ENCODE peak calls at places on chromosomes 12 and 14, in four cellular contexts. One of them, this sample, is unnamed.

GRCh38 chr12:66636771-66637170 is 42.1 kb downstream of the GRIP1 start:
- DNase-seq in body of pancreas: peak; percentile 15
- DNase-seq in heart left ventricle: peak; percentile 11
- DNase-seq in tibial nerve: no peak
- DNase-seq in this sample: no peak

GRCh38 chr12:123089125-123089524 is 61.8 kb downstream of the PITPNM2 start:
- DNase-seq in body of pancreas: no peak
- DNase-seq in heart left ventricle: no peak
- DNase-seq in tibial nerve: no peak
- DNase-seq in this sample: no peak

GRCh38 chr14:65664436-65664835 is 251.9 kb downstream of the FUT8 start:
- DNase-seq in body of pancreas: no peak
- DNase-seq in heart left ventricle: no peak
- DNase-seq in tibial nerve: no peak
- DNase-seq in this sample: no peak

GRCh38 chr14:54577977-54578376 is 11.0 kb downstream of the SAMD4A start:
- DNase-seq in body of pancreas: no peak
- DNase-seq in heart left ventricle: no peak
- DNase-seq in tibial nerve: no peak
- DNase-seq in this sample: no peak

GRCh38 chr12:116026346-116026745 is 251.1 kb downstream of the MED13L start:
- DNase-seq in body of pancreas: no peak
- DNase-seq in heart left ventricle: no peak
- DNase-seq in tibial nerve: no peak
- DNase-seq in this sample: no peak

GRCh38 chr14:71478542-71478941 is 453.7 kb upstream of the RGS6 start:
- DNase-seq in body of pancreas: no peak
- DNase-seq in heart left ventricle: peak; percentile 8
- DNase-seq in tibial nerve: no peak
- DNase-seq in this sample: no peak

GRCh38 chr14:34781242-34781641 is 66.8 kb upstream of the CFL2 start:
- DNase-seq in body of pancreas: no peak
- DNase-seq in heart left ventricle: no peak
- DNase-seq in tibial nerve: no peak
- DNase-seq in this sample: no peak

GRCh38 chr12:12872139-12872933 is 19.0 kb upstream of the GPRC5A start:
- DNase-seq in body of pancreas: no peak
- DNase-seq in heart left ventricle: no peak
- DNase-seq in tibial nerve: no peak
- DNase-seq in this sample: no peak

GRCh38 chr12:7989827-7990491 is 42.6 kb upstream of the FOXJ2 start:
- DNase-seq in body of pancreas: no peak
- DNase-seq in heart left ventricle: peak; percentile 33
- DNase-seq in tibial nerve: no peak
- DNase-seq in this sample: peak; percentile 25

GRCh38 chr12:51382173-51382572 is 9.0 kb downstream of the GALNT6 start:
- DNase-seq in body of pancreas: no peak
- DNase-seq in heart left ventricle: no peak
- DNase-seq in tibial nerve: no peak
- DNase-seq in this sample: no peak

GRCh38 chr12:57815177-57816000 is 3.1 kb downstream of the AVIL start:
- DNase-seq in body of pancreas: no peak
- DNase-seq in heart left ventricle: no peak
- DNase-seq in tibial nerve: no peak
- DNase-seq in this sample: no peak

GRCh38 chr12:2548095-2548494 is 246.7 kb upstream of the FKBP4 start:
- DNase-seq in body of pancreas: no peak
- DNase-seq in heart left ventricle: no peak
- DNase-seq in tibial nerve: no peak
- DNase-seq in this sample: no peak

GRCh38 chr12:104213952-104214351 is 1.6 kb upstream of the TXNRD1 start:
- DNase-seq in body of pancreas: no peak
- DNase-seq in heart left ventricle: no peak
- DNase-seq in tibial nerve: no peak
- DNase-seq in this sample: no peak

GRCh38 chr12:34393821-34394150 is 371.5 kb downstream of the ALG10 start:
- DNase-seq in body of pancreas: no peak
- DNase-seq in heart left ventricle: peak; percentile 4
- DNase-seq in tibial nerve: no peak
- DNase-seq in this sample: no peak

GRCh38 chr14:60721331-60722162 is 2.6 kb downstream of the SIX4 start:
- DNase-seq in body of pancreas: peak; percentile 55
- DNase-seq in heart left ventricle: peak; percentile 6
- DNase-seq in tibial nerve: no peak
- DNase-seq in this sample: peak; percentile 31

GRCh38 chr12:120630139-120630895 is 10.1 kb upstream of the CABP1 start:
- DNase-seq in body of pancreas: no peak
- DNase-seq in heart left ventricle: no peak
- DNase-seq in tibial nerve: no peak
- DNase-seq in this sample: no peak

GRCh38 chr14:40123816-40124215 is 691.6 kb upstream of the FBXO33 start:
- DNase-seq in body of pancreas: no peak
- DNase-seq in heart left ventricle: no peak
- DNase-seq in tibial nerve: no peak
- DNase-seq in this sample: no peak

GRCh38 chr12:66708704-66709443 is 30.0 kb upstream of the GRIP1 start:
- DNase-seq in body of pancreas: no peak
- DNase-seq in heart left ventricle: no peak
- DNase-seq in tibial nerve: no peak
- DNase-seq in this sample: no peak

GRCh38 chr12:120659151-120659525 is 18.7 kb downstream of the CABP1 start:
- DNase-seq in body of pancreas: no peak
- DNase-seq in heart left ventricle: no peak
- DNase-seq in tibial nerve: no peak
- DNase-seq in this sample: no peak

GRCh38 chr12:51533799-51534198 is 57.2 kb upstream of the SCN8A start:
- DNase-seq in body of pancreas: no peak
- DNase-seq in heart left ventricle: no peak
- DNase-seq in tibial nerve: no peak
- DNase-seq in this sample: no peak

GRCh38 chr12:73452672-73453469 is 1084.8 kb upstream of the ATXN7L3B start:
- DNase-seq in body of pancreas: no peak
- DNase-seq in heart left ventricle: no peak
- DNase-seq in tibial nerve: no peak
- DNase-seq in this sample: no peak

GRCh38 chr14:101363261-101363555 is 198.1 kb upstream of the DIO3 start:
- DNase-seq in body of pancreas: no peak
- DNase-seq in heart left ventricle: no peak
- DNase-seq in tibial nerve: no peak
- DNase-seq in this sample: no peak

GRCh38 chr14:67987596-67987995 is 168.0 kb downstream of the RAD51B start:
- DNase-seq in body of pancreas: no peak
- DNase-seq in heart left ventricle: no peak
- DNase-seq in tibial nerve: no peak
- DNase-seq in this sample: no peak

GRCh38 chr12:27163894-27164293 is 80.2 kb upstream of the STK38L start:
- DNase-seq in body of pancreas: no peak
- DNase-seq in heart left ventricle: no peak
- DNase-seq in tibial nerve: no peak
- DNase-seq in this sample: no peak

GRCh38 chr12:54160807-54161480 is 27.8 kb downstream of the SMUG1 start:
- DNase-seq in body of pancreas: no peak
- DNase-seq in heart left ventricle: no peak
- DNase-seq in tibial nerve: no peak
- DNase-seq in this sample: no peak

GRCh38 chr12:32533971-32534590 is 134.7 kb downstream of the FGD4 start:
- DNase-seq in body of pancreas: peak; percentile 66
- DNase-seq in heart left ventricle: peak; percentile 57
- DNase-seq in tibial nerve: peak; percentile 49
- DNase-seq in this sample: peak; percentile 52

GRCh38 chr12:132152411-132152821 is 8.2 kb downstream of the NOC4L start:
- DNase-seq in body of pancreas: no peak
- DNase-seq in heart left ventricle: no peak
- DNase-seq in tibial nerve: no peak
- DNase-seq in this sample: no peak

GRCh38 chr12:68976304-68976915 is 43.4 kb upstream of the CPM start:
- DNase-seq in body of pancreas: no peak
- DNase-seq in heart left ventricle: no peak
- DNase-seq in tibial nerve: no peak
- DNase-seq in this sample: no peak

GRCh38 chr12:68222336-68222735 is 3.3 kb downstream of the IL26 start:
- DNase-seq in body of pancreas: no peak
- DNase-seq in heart left ventricle: no peak
- DNase-seq in tibial nerve: no peak
- DNase-seq in this sample: no peak

GRCh38 chr12:128905003-128905544 is 51.8 kb downstream of the GLT1D1 start:
- DNase-seq in body of pancreas: no peak
- DNase-seq in heart left ventricle: no peak
- DNase-seq in tibial nerve: no peak
- DNase-seq in this sample: no peak

GRCh38 chr12:30824311-30824710 is 69.6 kb upstream of the CAPRIN2 start:
- DNase-seq in body of pancreas: no peak
- DNase-seq in heart left ventricle: no peak
- DNase-seq in tibial nerve: no peak
- DNase-seq in this sample: no peak

GRCh38 chr14:101781240-101782061 is 19.9 kb downstream of the PPP2R5C start:
- DNase-seq in body of pancreas: peak; percentile 36
- DNase-seq in heart left ventricle: no peak
- DNase-seq in tibial nerve: no peak
- DNase-seq in this sample: no peak

GRCh38 chr14:68695326-68695768 is 97.5 kb downstream of the ZFP36L1 start:
- DNase-seq in body of pancreas: no peak
- DNase-seq in heart left ventricle: no peak
- DNase-seq in tibial nerve: no peak
- DNase-seq in this sample: peak; percentile 41

DNA sequence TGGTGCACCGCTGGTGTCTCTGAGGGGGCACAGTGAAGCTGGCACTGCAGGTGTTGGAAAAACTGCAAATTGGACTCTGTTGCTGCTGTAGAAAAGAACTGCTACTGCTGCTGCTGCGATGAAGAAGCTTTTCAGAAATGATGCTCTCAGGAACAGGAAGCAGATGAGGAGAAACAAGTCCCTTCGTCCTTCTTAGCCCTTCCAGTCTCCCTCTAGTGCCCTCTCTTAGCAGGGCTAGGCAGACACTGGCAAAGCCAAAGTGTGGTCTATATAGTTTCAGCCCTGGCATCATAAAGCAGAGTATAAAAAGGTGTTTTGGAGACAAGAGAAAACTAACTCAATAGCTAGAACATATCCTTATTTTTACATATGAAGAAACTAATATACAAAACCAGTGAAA is 174.5 kb downstream of the MYRFL start:
- DNase-seq in body of pancreas: no peak
- DNase-seq in heart left ventricle: no peak
- DNase-seq in tibial nerve: no peak
- DNase-seq in this sample: no peak
- TF ChIP-seq CTCF in body of pancreas: no peak
- TF ChIP-seq CTCF in heart left ventricle: no peak
- TF ChIP-seq CTCF in tibial nerve: no peak
- TF ChIP-seq CTCF in this sample: no peak

GRCh38 chr14:41636492-41637392 is 30.1 kb downstream of the LRFN5 start:
- DNase-seq in body of pancreas: no peak
- DNase-seq in heart left ventricle: no peak
- DNase-seq in tibial nerve: no peak
- DNase-seq in this sample: no peak

GRCh38 chr14:41641690-41642089 is 35.0 kb downstream of the LRFN5 start:
- DNase-seq in body of pancreas: no peak
- DNase-seq in heart left ventricle: no peak
- DNase-seq in tibial nerve: no peak
- DNase-seq in this sample: no peak

DNA sequence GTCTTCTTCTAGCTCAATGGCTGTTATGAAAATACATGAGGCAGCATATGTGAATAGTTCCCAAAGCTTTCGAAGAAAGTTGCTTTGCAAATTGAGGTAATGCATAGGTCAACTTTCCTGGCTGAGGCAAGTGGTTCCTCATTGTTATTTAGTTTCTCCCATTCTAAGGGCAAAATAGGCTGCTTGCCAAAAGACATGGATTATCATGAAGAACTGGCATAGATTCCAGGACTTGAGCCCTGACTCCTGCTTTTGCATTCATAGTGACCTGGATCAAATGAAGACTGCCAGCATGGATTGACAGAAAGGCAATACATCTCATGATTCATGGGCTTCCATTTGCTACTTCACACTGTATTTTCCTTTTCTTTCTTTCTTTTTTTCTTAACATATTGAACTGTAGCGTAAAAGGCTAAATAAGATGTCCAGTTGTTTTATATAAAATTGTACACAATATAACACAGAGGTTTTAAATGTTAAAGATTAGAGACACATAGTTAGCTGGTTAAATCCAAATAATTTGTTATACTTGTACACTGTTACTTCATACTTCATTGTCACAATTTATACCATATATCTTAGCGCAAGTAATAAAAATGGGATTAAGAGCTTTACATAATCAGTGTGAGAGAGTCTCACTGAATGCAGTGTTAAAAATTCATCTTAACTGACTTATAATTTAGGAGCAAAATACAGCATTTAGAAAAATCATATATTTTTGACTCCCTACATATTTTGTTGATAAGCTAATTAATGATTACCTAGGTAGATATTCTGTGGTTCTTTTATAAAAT is 35.9 kb downstream of the LRFN5 start:
- DNase-seq in body of pancreas: no peak
- DNase-seq in heart left ventricle: no peak
- DNase-seq in tibial nerve: no peak
- DNase-seq in this sample: no peak
- H3K36me3 ChIP-seq in body of pancreas: no peaks in the 10 kb centered on the region
- H3K36me3 ChIP-seq in heart left ventricle: no peaks in the 10 kb centered on the region
- H3K36me3 ChIP-seq in tibial nerve: no peaks in the 10 kb centered on the region
- H3K36me3 ChIP-seq in this sample: no peaks in the 10 kb centered on the region

GRCh38 chr12:4084631-4085030 is 188.9 kb upstream of the CCND2 start:
- DNase-seq in body of pancreas: no peak
- DNase-seq in heart left ventricle: no peak
- DNase-seq in tibial nerve: no peak
- DNase-seq in this sample: no peak
- TF ChIP-seq CTCF in body of pancreas: no peak
- TF ChIP-seq CTCF in heart left ventricle: no peak
- TF ChIP-seq CTCF in tibial nerve: no peak
- TF ChIP-seq CTCF in this sample: no peak

DNA sequence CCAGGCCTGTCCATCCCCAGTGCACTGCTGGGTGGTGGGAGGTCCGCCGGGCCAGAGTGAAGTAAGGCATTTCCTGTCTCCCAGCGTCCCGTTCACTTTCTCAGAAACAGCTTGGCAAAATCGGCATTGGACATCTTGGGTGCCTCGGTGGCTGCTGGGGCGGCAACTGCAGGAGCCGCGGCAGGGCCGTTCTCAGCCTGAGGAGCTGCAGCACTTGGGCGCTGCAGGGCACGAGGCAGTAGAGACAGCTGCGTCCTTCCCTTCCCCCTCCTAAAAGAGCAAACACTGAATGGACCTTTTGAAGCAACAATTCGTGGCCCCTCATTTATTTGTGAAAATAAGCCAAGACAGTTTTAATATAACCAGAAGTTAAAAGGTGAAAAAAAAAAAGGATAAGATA is 8.3 kb downstream of the FICD start:
- DNase-seq in body of pancreas: no peak
- DNase-seq in heart left ventricle: no peak
- DNase-seq in tibial nerve: no peak
- DNase-seq in this sample: no peak
- H3K36me3 ChIP-seq in body of pancreas: peaks cover 46% of the 10 kb centered on the region
- H3K36me3 ChIP-seq in heart left ventricle: peaks cover 100% of the 10 kb centered on the region
- H3K36me3 ChIP-seq in tibial nerve: peaks cover 44% of the 10 kb centered on the region
- H3K36me3 ChIP-seq in this sample: peaks cover 50% of the 10 kb centered on the region

GRCh38 chr12:114245555-114245954 is 160.4 kb downstream of the TBX5 start:
- DNase-seq in body of pancreas: no peak
- DNase-seq in heart left ventricle: no peak
- DNase-seq in tibial nerve: no peak
- DNase-seq in this sample: no peak
- TF ChIP-seq CTCF in body of pancreas: no peak
- TF ChIP-seq CTCF in heart left ventricle: no peak
- TF ChIP-seq CTCF in tibial nerve: no peak
- TF ChIP-seq CTCF in this sample: no peak